ENCODE peak calls at places on chromosomes 11 and 22, in four cellular contexts. One of them, this sample, is unnamed.

GRCh38 chr11:77730789-77731188 is 89.7 kb downstream of the RSF1 start:
- DNase-seq in fibroblast of lung: no peak
- DNase-seq in mucosa of descending colon: no peak
- DNase-seq in fibroblast of mammary gland: no peak
- DNase-seq in this sample: no peak

GRCh38 chr11:61947486-61948210 is 2.5 kb upstream of the BEST1 start:
- DNase-seq in fibroblast of lung: peak
- DNase-seq in mucosa of descending colon: peak
- DNase-seq in fibroblast of mammary gland: peak
- DNase-seq in this sample: peak

GRCh38 chr11:27209562-27210005 is 153.4 kb downstream of the CCDC34 start:
- DNase-seq in fibroblast of mammary gland: peak
- DNase-seq in mucosa of descending colon: no peak
- DNase-seq in fibroblast of lung: peak
- DNase-seq in this sample: peak

GRCh38 chr11:83819936-83820549 is 533.9 kb upstream of the CCDC90B start:
- DNase-seq in fibroblast of mammary gland: peak
- DNase-seq in mucosa of descending colon: peak
- DNase-seq in fibroblast of lung: peak
- DNase-seq in this sample: peak

GRCh38 chr11:97883086-97883485 is 1137.7 kb upstream of the CNTN5 start:
- DNase-seq in fibroblast of mammary gland: no peak
- DNase-seq in fibroblast of lung: peak
- DNase-seq in mucosa of descending colon: no peak
- DNase-seq in this sample: no peak

GRCh38 chr22:47192651-47193437 is 430.4 kb downstream of the TBC1D22A start:
- DNase-seq in mucosa of descending colon: peak
- DNase-seq in fibroblast of lung: no peak
- DNase-seq in fibroblast of mammary gland: no peak
- DNase-seq in this sample: no peak

GRCh38 chr11:10818594-10818993 is 9.9 kb upstream of the EIF4G2 start:
- DNase-seq in mucosa of descending colon: no peak
- DNase-seq in fibroblast of mammary gland: peak
- DNase-seq in fibroblast of lung: peak
- DNase-seq in this sample: peak

GRCh38 chr11:108606070-108606469 is 12.5 kb upstream of the EXPH5 start:
- DNase-seq in mucosa of descending colon: no peak
- DNase-seq in fibroblast of mammary gland: no peak
- DNase-seq in fibroblast of lung: no peak
- DNase-seq in this sample: no peak

GRCh38 chr11:61120865-61121831 is 18.9 kb downstream of the CD5 start:
- DNase-seq in fibroblast of lung: peak
- DNase-seq in mucosa of descending colon: peak
- DNase-seq in fibroblast of mammary gland: peak
- DNase-seq in this sample: no peak

GRCh38 chr11:120134931-120135228 is 3.0 kb downstream of the TRIM29 start:
- DNase-seq in fibroblast of mammary gland: no peak
- DNase-seq in fibroblast of lung: no peak
- DNase-seq in mucosa of descending colon: peak
- DNase-seq in this sample: no peak

GRCh38 chr11:108906826-108907225 is 242.0 kb downstream of the DDX10 start:
- DNase-seq in fibroblast of mammary gland: peak
- DNase-seq in fibroblast of lung: peak
- DNase-seq in mucosa of descending colon: no peak
- DNase-seq in this sample: peak

GRCh38 chr22:35258144-35258988 is 1.1 kb downstream of the HMGXB4 start:
- DNase-seq in fibroblast of lung: peak
- DNase-seq in fibroblast of mammary gland: peak
- DNase-seq in mucosa of descending colon: peak
- DNase-seq in this sample: peak

GRCh38 chr22:42625416-42625815 is 10.7 kb upstream of the POLDIP3 start:
- DNase-seq in fibroblast of mammary gland: no peak
- DNase-seq in mucosa of descending colon: no peak
- DNase-seq in fibroblast of lung: no peak
- DNase-seq in this sample: no peak

GRCh38 chr11:92969293-92969633 is 188 bp upstream of the MTNR1B start:
- DNase-seq in fibroblast of lung: no peak
- DNase-seq in mucosa of descending colon: no peak
- DNase-seq in fibroblast of mammary gland: no peak
- DNase-seq in this sample: no peak

GRCh38 chr11:19259487-19260345 is 19.0 kb upstream of the E2F8 start:
- DNase-seq in mucosa of descending colon: peak
- DNase-seq in fibroblast of lung: peak
- DNase-seq in fibroblast of mammary gland: peak
- DNase-seq in this sample: peak

GRCh38 chr22:25202290-25202921 is 2.7 kb downstream of the CRYBB3 start:
- DNase-seq in mucosa of descending colon: peak
- DNase-seq in fibroblast of lung: peak
- DNase-seq in fibroblast of mammary gland: peak
- DNase-seq in this sample: peak

GRCh38 chr11:28919194-28919593 is 811.0 kb downstream of the METTL15 start:
- DNase-seq in fibroblast of lung: no peak
- DNase-seq in fibroblast of mammary gland: no peak
- DNase-seq in mucosa of descending colon: no peak
- DNase-seq in this sample: no peak

GRCh38 chr11:125950178-125950490 is 4.3 kb downstream of the VSIG10L2 start:
- DNase-seq in mucosa of descending colon: no peak
- DNase-seq in fibroblast of lung: no peak
- DNase-seq in fibroblast of mammary gland: no peak
- DNase-seq in this sample: no peak

GRCh38 chr11:125070699-125071254 is 7.7 kb downstream of the SLC37A2 start:
- DNase-seq in fibroblast of lung: peak
- DNase-seq in mucosa of descending colon: peak
- DNase-seq in fibroblast of mammary gland: peak
- DNase-seq in this sample: peak

GRCh38 chr11:119460582-119460981 is 37.6 kb upstream of the THY1 start:
- DNase-seq in mucosa of descending colon: no peak
- DNase-seq in fibroblast of lung: peak
- DNase-seq in fibroblast of mammary gland: peak
- DNase-seq in this sample: peak

GRCh38 chr11:131524186-131524585 is 153.8 kb downstream of the NTM start:
- DNase-seq in fibroblast of lung: no peak
- DNase-seq in fibroblast of mammary gland: no peak
- DNase-seq in mucosa of descending colon: no peak
- DNase-seq in this sample: no peak

GRCh38 chr11:62928011-62928410 is 6.8 kb upstream of the CHRM1 start:
- DNase-seq in mucosa of descending colon: no peak
- DNase-seq in fibroblast of lung: no peak
- DNase-seq in fibroblast of mammary gland: no peak
- DNase-seq in this sample: no peak

GRCh38 chr22:27628891-27629631 is 172.5 kb downstream of the MN1 start:
- DNase-seq in fibroblast of mammary gland: no peak
- DNase-seq in mucosa of descending colon: no peak
- DNase-seq in fibroblast of lung: no peak
- DNase-seq in this sample: no peak

GRCh38 chr22:24471570-24471969 is 23.6 kb upstream of the UPB1 start:
- DNase-seq in mucosa of descending colon: no peak
- DNase-seq in fibroblast of mammary gland: peak
- DNase-seq in fibroblast of lung: peak
- DNase-seq in this sample: peak

GRCh38 chr11:75468534-75469340 is 35.7 kb upstream of the KLHL35 start:
- DNase-seq in mucosa of descending colon: no peak
- DNase-seq in fibroblast of lung: peak
- DNase-seq in fibroblast of mammary gland: peak
- DNase-seq in this sample: peak

GRCh38 chr22:36411589-36412258 is 24.0 kb upstream of the MYH9 start:
- DNase-seq in fibroblast of mammary gland: no peak
- DNase-seq in mucosa of descending colon: peak
- DNase-seq in fibroblast of lung: no peak
- DNase-seq in this sample: no peak

GRCh38 chr22:33825761-33826160 is 94.5 kb downstream of the LARGE1 start:
- DNase-seq in fibroblast of lung: no peak
- DNase-seq in mucosa of descending colon: no peak
- DNase-seq in fibroblast of mammary gland: no peak
- DNase-seq in this sample: no peak

DNA sequence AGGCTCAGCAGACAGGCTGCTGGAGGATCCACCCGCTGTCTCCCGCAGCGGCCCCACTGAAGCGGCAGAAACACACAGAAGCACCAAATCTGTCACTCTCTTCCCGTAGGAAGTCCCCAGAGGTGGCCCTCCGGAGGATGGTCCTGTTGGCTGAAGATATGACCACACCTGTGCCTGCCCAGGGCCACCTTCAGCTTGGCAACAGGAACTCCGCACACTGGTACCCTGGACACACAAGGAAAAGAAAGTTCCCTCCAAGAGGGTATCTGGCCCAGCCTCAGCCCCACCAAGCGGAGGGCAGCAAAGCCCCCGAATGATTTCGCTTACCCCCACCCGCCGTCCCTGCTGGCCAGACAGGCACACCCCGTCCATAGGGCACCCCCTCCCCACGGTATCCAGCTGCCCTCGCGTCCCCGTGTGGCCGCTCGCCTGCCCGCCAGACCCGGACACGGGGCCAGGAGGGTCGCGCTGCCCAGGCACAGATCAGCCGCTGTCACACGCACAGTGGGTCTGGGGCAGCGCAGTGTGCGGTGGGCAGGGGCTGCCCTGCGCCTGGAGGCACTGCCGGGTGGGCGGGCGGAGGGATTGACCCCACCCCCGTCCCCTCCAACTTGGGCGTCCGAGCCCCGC is 7.0 kb downstream of the RASSF7 start:
- DNase-seq in mucosa of descending colon: no peak
- DNase-seq in fibroblast of lung: no peak
- DNase-seq in fibroblast of mammary gland: no peak
- DNase-seq in this sample: no peak
- H3K4me3 ChIP-seq in mucosa of descending colon: peak
- H3K4me3 ChIP-seq in fibroblast of lung: peak
- H3K4me3 ChIP-seq in fibroblast of mammary gland: peak
- H3K4me3 ChIP-seq in this sample: peak

GRCh38 chr11:64875369-64876225 is 2.8 kb downstream of the EHD1 start:
- DNase-seq in mucosa of descending colon: no peak
- DNase-seq in fibroblast of lung: no peak
- DNase-seq in fibroblast of mammary gland: no peak
- DNase-seq in this sample: no peak

GRCh38 chr11:64876226-64876750 is 2.1 kb downstream of the EHD1 start:
- DNase-seq in fibroblast of mammary gland: no peak
- DNase-seq in fibroblast of lung: no peak
- DNase-seq in mucosa of descending colon: no peak
- DNase-seq in this sample: no peak

GRCh38 chr11:64872790-64873488 is 5.5 kb downstream of the EHD1 start:
- DNase-seq in mucosa of descending colon: no peak
- DNase-seq in fibroblast of lung: no peak
- DNase-seq in fibroblast of mammary gland: no peak
- DNase-seq in this sample: no peak

GRCh38 chr11:64874841-64875240 is 3.6 kb downstream of the EHD1 start:
- DNase-seq in fibroblast of mammary gland: no peak
- DNase-seq in fibroblast of lung: no peak
- DNase-seq in mucosa of descending colon: no peak
- DNase-seq in this sample: no peak

DNA sequence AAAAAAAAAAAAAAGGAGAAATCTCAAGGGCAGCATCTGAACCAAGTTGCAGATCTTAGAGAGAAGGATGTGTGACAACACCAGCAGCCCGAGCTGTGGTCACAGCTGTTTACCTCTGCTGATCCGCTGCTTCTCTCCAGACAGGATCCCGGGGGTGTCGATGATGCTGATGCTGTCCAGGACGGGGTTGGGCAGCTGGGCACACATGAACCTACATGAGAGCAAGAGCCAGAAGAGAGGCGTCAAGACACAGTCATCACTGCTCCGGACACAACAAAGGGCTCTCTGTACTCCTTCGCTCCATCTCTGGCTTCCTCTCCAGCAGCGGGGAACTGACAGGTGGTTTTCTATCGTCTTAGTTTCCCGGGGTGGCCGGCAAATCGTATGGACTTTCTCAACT is 4.1 kb downstream of the EHD1 start:
- DNase-seq in mucosa of descending colon: no peak
- DNase-seq in fibroblast of mammary gland: no peak
- DNase-seq in fibroblast of lung: peak
- DNase-seq in this sample: no peak
- H3K4me3 ChIP-seq in mucosa of descending colon: no peak
- H3K4me3 ChIP-seq in fibroblast of mammary gland: no peak
- H3K4me3 ChIP-seq in fibroblast of lung: no peak
- H3K4me3 ChIP-seq in this sample: no peak

DNA sequence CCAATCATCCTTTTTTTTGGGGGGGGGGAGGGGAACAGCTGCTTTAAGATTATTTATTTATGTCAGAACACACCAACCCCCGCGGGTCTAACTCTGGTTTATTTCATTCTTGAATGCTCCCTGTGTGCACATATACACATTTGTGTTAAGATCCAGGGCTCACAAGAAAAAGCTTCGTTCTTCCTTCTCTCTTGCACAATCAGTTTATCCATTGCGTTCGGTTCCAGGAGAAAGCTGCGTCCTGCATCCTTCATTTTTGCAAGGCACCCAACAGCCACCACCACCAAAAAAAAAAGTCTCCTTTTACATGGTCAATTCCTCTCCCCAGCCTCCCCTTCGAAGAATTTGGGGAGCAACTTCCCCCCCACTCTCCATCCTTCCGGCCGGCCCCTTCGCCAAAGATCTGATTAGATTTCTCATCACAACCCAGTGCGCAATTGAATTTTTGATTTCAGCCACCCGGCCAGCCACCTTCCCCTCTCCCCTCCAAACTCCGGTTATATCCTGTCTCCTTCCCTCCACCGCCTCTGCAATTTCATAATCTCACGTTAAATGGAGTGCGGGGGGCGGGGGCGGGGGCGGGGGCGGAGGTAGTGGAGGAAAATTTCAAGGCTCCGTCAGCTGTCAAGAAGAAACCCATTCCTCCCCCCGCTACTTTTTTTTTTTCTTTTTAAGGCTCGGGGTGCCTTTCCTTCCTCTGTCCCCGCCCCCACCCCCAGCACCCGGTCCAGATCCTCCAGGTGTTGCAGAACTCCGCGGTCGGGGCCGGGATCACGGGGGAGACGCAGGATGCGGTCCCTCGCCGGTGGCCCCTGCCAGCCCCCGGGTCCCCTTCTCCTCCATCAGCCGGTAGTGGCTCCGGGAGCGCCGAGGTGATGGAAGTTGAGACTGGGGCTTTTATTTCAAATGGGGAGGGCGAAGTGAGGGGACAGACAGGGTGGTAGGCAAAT is 1166.5 kb downstream of the LRRC4C start:
- DNase-seq in fibroblast of lung: peak
- DNase-seq in fibroblast of mammary gland: no peak
- DNase-seq in mucosa of descending colon: no peak
- DNase-seq in this sample: no peak
- H3K4me3 ChIP-seq in fibroblast of lung: peak
- H3K4me3 ChIP-seq in fibroblast of mammary gland: peak
- H3K4me3 ChIP-seq in mucosa of descending colon: no peak
- H3K4me3 ChIP-seq in this sample: peak

DNA sequence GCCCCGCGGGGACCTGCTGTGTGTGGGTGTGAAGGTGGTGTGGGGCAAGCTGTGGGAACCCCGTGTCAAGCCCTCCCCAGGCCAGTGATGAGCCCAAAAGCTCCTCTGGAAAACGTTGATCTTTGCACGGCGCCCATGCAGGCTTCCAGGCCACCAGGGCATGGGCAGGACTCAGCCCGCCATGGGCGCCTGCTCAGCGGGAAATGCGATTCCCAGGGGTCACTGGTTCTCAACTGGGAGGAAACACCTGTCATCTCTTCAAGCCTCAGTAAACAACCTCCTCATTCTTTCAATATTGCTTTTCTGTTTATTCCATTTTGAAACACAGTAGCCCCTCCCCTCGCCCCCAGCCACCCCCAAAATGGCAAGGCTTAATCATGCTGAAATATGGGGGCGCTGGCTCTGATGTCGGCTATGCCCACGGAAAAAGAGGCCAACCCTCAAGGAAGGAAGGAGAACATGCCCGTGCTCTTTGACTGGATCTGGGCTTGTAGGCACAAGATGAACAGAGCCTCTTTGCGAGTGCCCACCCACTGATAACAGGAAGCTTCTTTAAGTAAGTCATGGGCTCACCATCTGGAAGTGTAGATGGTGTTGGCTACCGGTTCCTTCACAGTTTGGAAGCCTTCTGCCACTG is 543 bp upstream of the POU2AF1 start:
- DNase-seq in fibroblast of lung: no peak
- DNase-seq in mucosa of descending colon: no peak
- DNase-seq in fibroblast of mammary gland: no peak
- DNase-seq in this sample: no peak
- H3K4me3 ChIP-seq in fibroblast of lung: no peak
- H3K4me3 ChIP-seq in mucosa of descending colon: no peak
- H3K4me3 ChIP-seq in fibroblast of mammary gland: no peak
- H3K4me3 ChIP-seq in this sample: no peak